ENCODE peak calls at places on chromosomes 4 and X, in five cellular contexts. F is SK-N-SH, O is K562, W is HepG2, G is GM12878. T is an unnamed sample.
A peak's percentile ranks its signal among the peaks of the same experiment; 100 is the strongest.

GRCh38 chr4:151786158-151786495 is 25.3 kb upstream of the GATB start:
- DNase-seq in F (no peak), O (no peak), W (no peak), G (no peak), T (no peak)

GRCh38 chr4:38060829-38061431 is 100.7 kb downstream of the PTTG2 start:
- DNase-seq in F (peak; percentile 43), O (no peak), W (no peak), G (no peak), T (no peak)

GRCh38 chr4:184459413-184459812 is 14.9 kb downstream of the IRF2 start:
- DNase-seq in F (no peak), O (no peak), W (no peak), G (no peak), T (no peak)

GRCh38 chr4:4968161-4968757 is 51.0 kb downstream of the CYTL1 start:
- DNase-seq in F (no peak), O (no peak), W (no peak), G (no peak), T (no peak)

GRCh38 chr4:182764137-182764536 is 153.0 kb downstream of the DCTD start:
- DNase-seq in F (no peak), O (no peak), W (no peak), G (no peak), T (no peak)

GRCh38 chr4:168917150-168917779 is 92.8 kb downstream of the CBR4 start:
- DNase-seq in F (peak; percentile 42), O (peak; percentile 37), W (peak; percentile 14), G (no peak), T (no peak)

GRCh38 chr4:139938414-139938813 is 215.6 kb downstream of the MAML3 start:
- DNase-seq in F (no peak), O (no peak), W (no peak), G (no peak), T (no peak)

GRCh38 chr4:129583868-129584267 is 487.9 kb downstream of the C4orf33 start:
- DNase-seq in F (no peak), O (no peak), W (no peak), G (no peak), T (no peak)

GRCh38 chrX:35122756-35123155 is 180.2 kb downstream of the FAM47B start:
- DNase-seq in F (no peak), O (no peak), W (no peak), G (no peak), T (no peak)

GRCh38 chrX:19889582-19890342 is 2.4 kb upstream of the SH3KBP1 start:
- DNase-seq in F (no peak), O (peak; percentile 27), W (peak; percentile 88), G (peak; percentile 84), T (no peak)

GRCh38 chr4:64890131-64890710 is 481.0 kb upstream of the TECRL start:
- DNase-seq in F (no peak), O (no peak), W (no peak), G (no peak), T (no peak)

GRCh38 chr4:6885953-6886557 is 23.6 kb upstream of the TBC1D14 start:
- DNase-seq in F (no peak), O (no peak), W (no peak), G (peak; percentile 34), T (no peak)

GRCh38 chrX:12497832-12498591 is 293.2 kb upstream of the PRPS2 start:
- DNase-seq in F (peak; percentile 25), O (peak; percentile 12), W (no peak), G (no peak), T (no peak)

GRCh38 chrX:9676738-9677097 is 88.9 kb downstream of the GPR143 start:
- DNase-seq in F (no peak), O (no peak), W (no peak), G (no peak), T (no peak)

GRCh38 chr4:76538296-76538695 is 103.3 kb downstream of the SHROOM3 start:
- DNase-seq in F (no peak), O (no peak), W (no peak), G (no peak), T (no peak)

GRCh38 chr4:170420255-170420693 is 330.5 kb upstream of the AADAT start:
- DNase-seq in F (no peak), O (no peak), W (no peak), G (peak; percentile 62), T (no peak)

GRCh38 chr4:184309241-184310170 is 91.8 kb upstream of the ENPP6 start:
- DNase-seq in F (no peak), O (no peak), W (no peak), G (no peak), T (no peak)

GRCh38 chr4:95215991-95216605 is 332.7 kb downstream of the UNC5C start:
- DNase-seq in F (no peak), O (no peak), W (no peak), G (no peak), T (no peak)

GRCh38 chr4:105894570-105895323 is 524 bp upstream of the NPNT start:
- DNase-seq in F (no peak), O (no peak), W (no peak), G (no peak), T (peak; percentile 52)

GRCh38 chrX:10111364-10112148 is 45.2 kb upstream of the CLCN4 start:
- DNase-seq in F (no peak), O (no peak), W (peak; percentile 32), G (peak; percentile 59), T (no peak)

GRCh38 chr4:76625316-76625715 is 190.3 kb downstream of the SHROOM3 start:
- DNase-seq in F (no peak), O (no peak), W (no peak), G (no peak), T (no peak)

GRCh38 chrX:24026403-24026801 is 584 bp downstream of the KLHL15 start:
- DNase-seq in F (peak; percentile 48), O (no peak), W (no peak), G (no peak), T (no peak)

GRCh38 chr4:145804134-145804533 is 124.2 kb downstream of the C4orf51 start:
- DNase-seq in F (no peak), O (no peak), W (peak; percentile 54), G (no peak), T (no peak)

GRCh38 chr4:78689700-78690318 is 86.3 kb upstream of the BMP2K start:
- DNase-seq in F (no peak), O (no peak), W (no peak), G (no peak), T (no peak)

GRCh38 chrX:20913760-20914159 is 460.5 kb upstream of the CNKSR2 start:
- DNase-seq in F (no peak), O (no peak), W (no peak), G (no peak), T (no peak)

GRCh38 chrX:34961662-34962061 is 19.1 kb downstream of the FAM47B start:
- DNase-seq in F (no peak), O (no peak), W (no peak), G (no peak), T (no peak)

GRCh38 chr4:99986792-99987191 is 36.7 kb upstream of the H2AZ1 start:
- DNase-seq in F (no peak), O (no peak), W (no peak), G (peak; percentile 3), T (no peak)

GRCh38 chrX:1451676-1452496 is 823 bp downstream of the ASMTL start:
- DNase-seq in F (no peak), O (no peak), W (no peak), G (no peak), T (no peak)

GRCh38 chrX:152895724-152896420 is 2.0 kb upstream of the ZNF185 start:
- DNase-seq in F (no peak), O (no peak), W (no peak), G (no peak), T (peak; percentile 76)

DNA sequence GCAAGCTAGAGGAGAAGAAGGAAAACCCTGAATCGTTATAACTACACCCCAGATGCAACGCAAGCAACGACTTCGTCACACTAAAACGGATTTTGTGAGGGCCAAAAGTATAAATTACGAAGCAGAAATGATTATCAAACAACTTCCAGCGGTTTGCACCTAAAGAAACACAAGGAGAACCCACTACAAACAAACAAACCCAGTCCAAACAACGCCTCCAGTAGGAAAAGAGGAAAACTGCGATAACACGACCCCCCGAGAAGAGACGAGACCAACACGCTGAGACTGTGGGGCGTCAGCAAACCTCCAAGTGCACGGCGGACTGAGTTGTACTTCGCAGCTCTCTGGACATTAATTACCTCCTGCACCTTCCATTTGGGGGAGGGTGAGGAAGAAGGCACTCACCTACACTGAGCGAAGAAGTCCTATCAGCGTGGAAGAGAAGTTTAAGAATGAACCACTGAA is at the start of gene MAB21L2:
- DNase-seq in F (peak; percentile 27), O (no peak), W (no peak), G (no peak), T (no peak)
- TF ChIP-seq JUND in F (no peak), O (no peak), W (no peak), G (no peak), T (no peak)

DNA sequence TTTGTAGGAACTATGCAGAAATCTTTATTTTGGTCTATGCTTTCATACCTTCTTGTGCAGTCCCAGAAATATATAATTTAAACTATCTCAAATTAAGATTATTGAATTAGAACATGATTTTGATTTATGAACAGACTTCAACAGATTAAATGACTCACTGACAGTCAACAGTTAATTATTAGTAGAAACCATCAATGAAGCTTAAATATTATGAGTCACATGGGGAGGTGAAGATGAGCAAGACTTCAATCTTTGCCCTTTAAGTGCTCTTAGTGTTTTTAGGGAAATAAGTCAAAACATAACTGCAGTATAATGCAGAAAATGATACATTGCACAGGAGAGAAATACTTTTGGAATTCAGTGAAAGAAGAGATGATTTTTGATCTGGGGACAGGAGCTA is 81.5 kb upstream of the BMP3 start:
- DNase-seq in F (no peak), O (no peak), W (no peak), G (no peak), T (no peak)
- TF ChIP-seq JUND in F (no peak), O (no peak), W (no peak), G (no peak), T (no peak)

GRCh38 chrX:106168107-106168506 is at the start of gene PWWP3B:
- DNase-seq in F (no peak), O (no peak), W (no peak), G (no peak), T (no peak)
- TF ChIP-seq JUND in F (no peak), O (no peak), W (no peak), G (no peak), T (no peak)

DNA sequence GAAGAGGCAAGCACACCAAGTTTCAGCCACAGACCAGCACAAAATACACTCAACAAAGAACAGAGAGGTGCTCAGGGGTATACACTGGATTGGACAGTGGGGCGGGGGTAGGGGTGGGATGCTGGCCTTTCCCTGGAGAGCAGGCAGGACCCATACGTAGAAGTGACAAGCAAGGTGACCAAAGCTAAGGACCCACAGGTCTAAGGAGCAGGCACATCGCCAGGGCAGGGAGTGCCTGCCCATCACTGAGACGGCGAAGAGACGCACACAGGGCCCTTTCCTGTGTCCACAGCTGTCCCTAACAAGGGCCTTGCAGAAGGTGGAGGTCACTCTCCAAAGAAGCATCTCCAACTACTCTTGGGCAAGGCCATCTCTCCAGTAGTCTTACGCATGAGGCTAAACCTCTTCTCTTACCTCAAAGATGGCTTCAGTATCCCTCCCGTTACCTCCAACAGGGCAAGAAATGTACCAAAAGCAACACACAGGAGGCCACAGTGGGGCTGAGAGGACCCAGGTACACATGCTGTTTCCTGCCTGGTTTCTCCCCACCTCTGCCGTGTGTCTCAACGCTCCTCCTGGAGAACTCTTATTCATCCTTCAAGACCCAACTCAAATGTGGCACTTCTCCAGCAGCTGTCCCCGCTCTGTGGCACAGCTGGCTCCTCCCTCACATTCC is 6.5 kb downstream of the WDR1 start:
- DNase-seq in F (no peak), O (no peak), W (no peak), G (no peak), T (no peak)
- TF ChIP-seq JUND in F (no peak), O (no peak), W (no peak), G (no peak), T (no peak)